ENCODE peak calls at places on chromosome 3, in four cellular contexts. One of them, this sample, is unnamed.

GRCh38 chr3:140204271-140204984 is 269.4 kb downstream of the CLSTN2 start:
- DNase-seq in DMS79 treated with DMSO at 0.1 percent for 48 hours: no peak
- DNase-seq in DND-41: no peak
- DNase-seq in DMS 273 treated with DMSO at 0.1 percent for 48 hours: no peak
- DNase-seq in this sample: no peak

GRCh38 chr3:66393486-66394260 is 107.1 kb downstream of the LRIG1 start:
- DNase-seq in DMS79 treated with DMSO at 0.1 percent for 48 hours: peak
- DNase-seq in DND-41: peak
- DNase-seq in DMS 273 treated with DMSO at 0.1 percent for 48 hours: no peak
- DNase-seq in this sample: no peak

GRCh38 chr3:15659254-15659975 is 57.9 kb downstream of the BTD start:
- DNase-seq in DMS79 treated with DMSO at 0.1 percent for 48 hours: peak
- DNase-seq in DND-41: peak
- DNase-seq in DMS 273 treated with DMSO at 0.1 percent for 48 hours: no peak
- DNase-seq in this sample: no peak

GRCh38 chr3:2579206-2579605 is 480.5 kb downstream of the CNTN4 start:
- DNase-seq in DMS79 treated with DMSO at 0.1 percent for 48 hours: no peak
- DNase-seq in DND-41: no peak
- DNase-seq in DMS 273 treated with DMSO at 0.1 percent for 48 hours: no peak
- DNase-seq in this sample: no peak

GRCh38 chr3:129276385-129276784 is 2.3 kb upstream of the HMCES start:
- DNase-seq in DMS79 treated with DMSO at 0.1 percent for 48 hours: no peak
- DNase-seq in DND-41: peak
- DNase-seq in DMS 273 treated with DMSO at 0.1 percent for 48 hours: no peak
- DNase-seq in this sample: no peak

GRCh38 chr3:136818191-136818850 is 605 bp upstream of the SLC35G2 start:
- DNase-seq in DMS79 treated with DMSO at 0.1 percent for 48 hours: peak
- DNase-seq in DND-41: peak
- DNase-seq in DMS 273 treated with DMSO at 0.1 percent for 48 hours: peak
- DNase-seq in this sample: no peak

GRCh38 chr3:130849111-130849552 is 44.8 kb upstream of the ATP2C1 start:
- DNase-seq in DMS79 treated with DMSO at 0.1 percent for 48 hours: peak
- DNase-seq in DND-41: no peak
- DNase-seq in DMS 273 treated with DMSO at 0.1 percent for 48 hours: peak
- DNase-seq in this sample: no peak

GRCh38 chr3:119436977-119437376 is 26.4 kb downstream of the TMEM39A start:
- DNase-seq in DMS79 treated with DMSO at 0.1 percent for 48 hours: no peak
- DNase-seq in DND-41: no peak
- DNase-seq in DMS 273 treated with DMSO at 0.1 percent for 48 hours: no peak
- DNase-seq in this sample: no peak

GRCh38 chr3:39146083-39146501 is 7.3 kb downstream of the CSRNP1 start:
- DNase-seq in DMS79 treated with DMSO at 0.1 percent for 48 hours: no peak
- DNase-seq in DND-41: no peak
- DNase-seq in DMS 273 treated with DMSO at 0.1 percent for 48 hours: no peak
- DNase-seq in this sample: no peak

GRCh38 chr3:150737874-150738679 is 24.9 kb downstream of the SIAH2 start:
- DNase-seq in DMS79 treated with DMSO at 0.1 percent for 48 hours: no peak
- DNase-seq in DND-41: no peak
- DNase-seq in DMS 273 treated with DMSO at 0.1 percent for 48 hours: no peak
- DNase-seq in this sample: no peak

GRCh38 chr3:10783360-10784346 is 32.4 kb upstream of the SLC6A11 start:
- DNase-seq in DMS79 treated with DMSO at 0.1 percent for 48 hours: no peak
- DNase-seq in DND-41: peak
- DNase-seq in DMS 273 treated with DMSO at 0.1 percent for 48 hours: no peak
- DNase-seq in this sample: no peak

GRCh38 chr3:173761161-173761560 is 363.6 kb downstream of the NLGN1 start:
- DNase-seq in DMS79 treated with DMSO at 0.1 percent for 48 hours: no peak
- DNase-seq in DND-41: no peak
- DNase-seq in DMS 273 treated with DMSO at 0.1 percent for 48 hours: peak
- DNase-seq in this sample: no peak

GRCh38 chr3:128625409-128625945 is 25.1 kb downstream of the RPN1 start:
- DNase-seq in DMS79 treated with DMSO at 0.1 percent for 48 hours: no peak
- DNase-seq in DND-41: no peak
- DNase-seq in DMS 273 treated with DMSO at 0.1 percent for 48 hours: no peak
- DNase-seq in this sample: no peak

GRCh38 chr3:14142567-14143270 is 17.9 kb downstream of the TMEM43 start:
- DNase-seq in DMS79 treated with DMSO at 0.1 percent for 48 hours: peak
- DNase-seq in DND-41: no peak
- DNase-seq in DMS 273 treated with DMSO at 0.1 percent for 48 hours: no peak
- DNase-seq in this sample: no peak

GRCh38 chr3:177193706-177194268 is 3.5 kb downstream of the TBL1XR1 start:
- DNase-seq in DMS79 treated with DMSO at 0.1 percent for 48 hours: peak
- DNase-seq in DND-41: no peak
- DNase-seq in DMS 273 treated with DMSO at 0.1 percent for 48 hours: no peak
- DNase-seq in this sample: no peak

GRCh38 chr3:46124216-46125143 is 83.6 kb downstream of the CCR1 start:
- DNase-seq in DMS79 treated with DMSO at 0.1 percent for 48 hours: no peak
- DNase-seq in DND-41: no peak
- DNase-seq in DMS 273 treated with DMSO at 0.1 percent for 48 hours: no peak
- DNase-seq in this sample: no peak

GRCh38 chr3:132659370-132660055 is at the start of gene ACAD11:
- DNase-seq in DMS79 treated with DMSO at 0.1 percent for 48 hours: peak
- DNase-seq in DND-41: peak
- DNase-seq in DMS 273 treated with DMSO at 0.1 percent for 48 hours: peak
- DNase-seq in this sample: peak

GRCh38 chr3:120894285-120894684 is 13.7 kb upstream of the STXBP5L start:
- DNase-seq in DMS79 treated with DMSO at 0.1 percent for 48 hours: no peak
- DNase-seq in DND-41: no peak
- DNase-seq in DMS 273 treated with DMSO at 0.1 percent for 48 hours: no peak
- DNase-seq in this sample: no peak

GRCh38 chr3:191424871-191425270 is 36.1 kb upstream of the PYDC2 start:
- DNase-seq in DMS79 treated with DMSO at 0.1 percent for 48 hours: no peak
- DNase-seq in DND-41: no peak
- DNase-seq in DMS 273 treated with DMSO at 0.1 percent for 48 hours: no peak
- DNase-seq in this sample: no peak

GRCh38 chr3:10935846-10936631 is 56.5 kb upstream of the SLC6A1 start:
- DNase-seq in DMS79 treated with DMSO at 0.1 percent for 48 hours: no peak
- DNase-seq in DND-41: no peak
- DNase-seq in DMS 273 treated with DMSO at 0.1 percent for 48 hours: no peak
- DNase-seq in this sample: no peak

GRCh38 chr3:69819283-69819682 is 80.0 kb downstream of the MITF start:
- DNase-seq in DMS79 treated with DMSO at 0.1 percent for 48 hours: no peak
- DNase-seq in DND-41: no peak
- DNase-seq in DMS 273 treated with DMSO at 0.1 percent for 48 hours: peak
- DNase-seq in this sample: no peak

GRCh38 chr3:28134792-28135375 is 106.5 kb upstream of the CMC1 start:
- DNase-seq in DMS79 treated with DMSO at 0.1 percent for 48 hours: no peak
- DNase-seq in DND-41: no peak
- DNase-seq in DMS 273 treated with DMSO at 0.1 percent for 48 hours: no peak
- DNase-seq in this sample: no peak

GRCh38 chr3:112980080-112980479 is 5.2 kb upstream of the CD200R1 start:
- DNase-seq in DMS79 treated with DMSO at 0.1 percent for 48 hours: no peak
- DNase-seq in DND-41: no peak
- DNase-seq in DMS 273 treated with DMSO at 0.1 percent for 48 hours: no peak
- DNase-seq in this sample: no peak

GRCh38 chr3:155352900-155353490 is 59.5 kb upstream of the STRIT1 start:
- DNase-seq in DMS79 treated with DMSO at 0.1 percent for 48 hours: peak
- DNase-seq in DND-41: no peak
- DNase-seq in DMS 273 treated with DMSO at 0.1 percent for 48 hours: no peak
- DNase-seq in this sample: no peak

GRCh38 chr3:128794067-128794768 is 68.2 kb downstream of the RAB7A start:
- DNase-seq in DMS79 treated with DMSO at 0.1 percent for 48 hours: no peak
- DNase-seq in DND-41: no peak
- DNase-seq in DMS 273 treated with DMSO at 0.1 percent for 48 hours: no peak
- DNase-seq in this sample: no peak

This sample was measured in anterior cingulate cortex.